ENCODE peak calls at places on chromosome 7, in four cellular contexts. N is heart left ventricle, Q is uterus, K is K562. R is an unnamed sample.

GRCh38 chr7:42071372-42072261 is 165.4 kb downstream of the GLI3 start:
- DNase-seq in K (no peak), N (no peak), Q (no peak), R (no peak)

GRCh38 chr7:48052748-48053147 is 17.4 kb downstream of the C7orf57 start:
- DNase-seq in K (no peak), N (no peak), Q (no peak), R (no peak)

GRCh38 chr7:18175801-18176450 is 148.3 kb upstream of the PRPS1L1 start:
- DNase-seq in Q (no peak), K (no peak), N (no peak), R (no peak)

GRCh38 chr7:100887186-100887954 is 2.1 kb downstream of the UFSP1 start:
- DNase-seq in Q (no peak), K (peak; percentile 41), N (no peak), R (peak; percentile 77)

GRCh38 chr7:29976673-29977072 is 12.9 kb downstream of the SCRN1 start:
- DNase-seq in Q (no peak), N (no peak), K (no peak), R (no peak)

GRCh38 chr7:73613954-73614735 is 10.2 kb downstream of the MLXIPL start:
- DNase-seq in Q (no peak), N (no peak), K (no peak), R (peak; percentile 38)

GRCh38 chr7:24981544-24981951 is 1.6 kb upstream of the OSBPL3 start:
- DNase-seq in K (no peak), Q (peak; percentile 26), N (peak; percentile 55), R (peak; percentile 63)

GRCh38 chr7:51647931-51648351 is 331.3 kb upstream of the COBL start:
- DNase-seq in N (no peak), Q (no peak), K (no peak), R (peak; percentile 69)

GRCh38 chr7:12866237-12866636 is 178.8 kb downstream of the ARL4A start:
- DNase-seq in K (no peak), Q (no peak), N (no peak), R (no peak)

GRCh38 chr7:37665352-37666022 is 18.1 kb upstream of the GPR141 start:
- DNase-seq in K (no peak), Q (no peak), N (no peak), R (no peak)

GRCh38 chr7:73612598-73613269 is 11.6 kb downstream of the MLXIPL start:
- DNase-seq in Q (no peak), K (peak; percentile 77), N (no peak), R (peak; percentile 83)

GRCh38 chr7:98509836-98510235 is 107.2 kb upstream of the NPTX2 start:
- DNase-seq in K (no peak), Q (no peak), N (no peak), R (no peak)

GRCh38 chr7:16881809-16882208 is at the start of gene AGR3:
- DNase-seq in Q (no peak), N (no peak), K (no peak), R (no peak)

GRCh38 chr7:6691609-6692106 is 15.1 kb downstream of the ZNF12 start:
- DNase-seq in K (no peak), N (no peak), Q (no peak), R (no peak)

GRCh38 chr7:16986775-16987174 is 105.0 kb upstream of the AGR3 start:
- DNase-seq in N (no peak), K (no peak), Q (no peak), R (no peak)

GRCh38 chr7:134480730-134481129 is 21.8 kb upstream of the AKR1B1 start:
- DNase-seq in K (no peak), Q (no peak), N (no peak), R (no peak)

GRCh38 chr7:112452102-112452888 is 2.0 kb downstream of the IFRD1 start:
- DNase-seq in N (peak; percentile 44), Q (peak; percentile 27), K (no peak), R (peak; percentile 29)

GRCh38 chr7:158684329-158684728 is 20.3 kb downstream of the NCAPG2 start:
- DNase-seq in K (no peak), Q (no peak), N (no peak), R (no peak)

GRCh38 chr7:158057446-158057845 is 530.2 kb downstream of the PTPRN2 start:
- DNase-seq in Q (no peak), K (no peak), N (no peak), R (no peak)

GRCh38 chr7:94190599-94191061 is 186.5 kb upstream of the BET1 start:
- DNase-seq in K (no peak), Q (no peak), N (no peak), R (no peak)

GRCh38 chr7:133742709-133743538 is 384.2 kb upstream of the LRGUK start:
- DNase-seq in K (no peak), N (no peak), Q (no peak), R (no peak)

GRCh38 chr7:52009195-52009594 is 692.6 kb upstream of the COBL start:
- DNase-seq in N (no peak), Q (no peak), K (no peak), R (no peak)

GRCh38 chr7:140649566-140650205 is 9.1 kb upstream of the DENND2A start:
- DNase-seq in N (no peak), K (no peak), Q (no peak), R (no peak)

GRCh38 chr7:36287371-36288241 is 102.1 kb upstream of the ANLN start:
- DNase-seq in N (no peak), Q (no peak), K (no peak), R (no peak)

GRCh38 chr7:17523813-17524741 is 225.6 kb downstream of the AHR start:
- DNase-seq in Q (peak; percentile 19), K (no peak), N (no peak), R (peak; percentile 22)

GRCh38 chr7:128221929-128222403 is 19.1 kb upstream of the LEP start:
- DNase-seq in N (no peak), K (peak; percentile 73), Q (no peak), R (no peak)

GRCh38 chr7:120553497-120553896 is 280.5 kb downstream of the KCND2 start:
- DNase-seq in Q (no peak), K (no peak), N (no peak), R (no peak)

GRCh38 chr7:16098585-16099179 is 322.7 kb downstream of the CRPPA start:
- DNase-seq in Q (no peak), K (peak; percentile 40), N (no peak), R (no peak)

GRCh38 chr7:36303202-36304098 is 86.2 kb upstream of the ANLN start:
- DNase-seq in K (no peak), Q (peak; percentile 63), N (peak; percentile 95), R (peak; percentile 54)

GRCh38 chr7:33849004-33849403 is 56.3 kb upstream of the BMPER start:
- DNase-seq in Q (no peak), K (no peak), N (no peak), R (no peak)

GRCh38 chr7:29565982-29566746 is 2.5 kb downstream of the PRR15 start:
- DNase-seq in Q (no peak), N (no peak), K (no peak), R (peak; percentile 42)

GRCh38 chr7:87231715-87232114 is 12.2 kb upstream of the TMEM243 start:
- DNase-seq in N (no peak), K (no peak), Q (no peak), R (no peak)

GRCh38 chr7:101870361-101871062 is 53.1 kb downstream of the CUX1 start:
- DNase-seq in K (peak; percentile 52), Q (no peak), N (no peak), R (peak; percentile 55)

GRCh38 chr7:150846291-150847115 is 5.8 kb upstream of the AOC1 start:
- DNase-seq in K (no peak), N (no peak), Q (no peak), R (no peak)

GRCh38 chr7:113015038-113015645 is 71.5 kb downstream of the GPR85 start:
- DNase-seq in K (no peak), N (no peak), Q (no peak), R (no peak)

GRCh38 chr7:90621892-90622182 is 25.7 kb downstream of the CDK14 start:
- DNase-seq in N (no peak), K (no peak), Q (no peak), R (no peak)

GRCh38 chr7:147523056-147523455 is 1067.5 kb upstream of the C7orf33 start:
- DNase-seq in N (no peak), K (no peak), Q (no peak), R (no peak)

GRCh38 chr7:30710669-30711068 is 28.4 kb upstream of the CRHR2 start:
- DNase-seq in K (no peak), Q (no peak), N (no peak), R (no peak)

GRCh38 chr7:147593271-147594057 is 997.1 kb upstream of the C7orf33 start:
- DNase-seq in Q (no peak), N (no peak), K (no peak), R (no peak)

DNA sequence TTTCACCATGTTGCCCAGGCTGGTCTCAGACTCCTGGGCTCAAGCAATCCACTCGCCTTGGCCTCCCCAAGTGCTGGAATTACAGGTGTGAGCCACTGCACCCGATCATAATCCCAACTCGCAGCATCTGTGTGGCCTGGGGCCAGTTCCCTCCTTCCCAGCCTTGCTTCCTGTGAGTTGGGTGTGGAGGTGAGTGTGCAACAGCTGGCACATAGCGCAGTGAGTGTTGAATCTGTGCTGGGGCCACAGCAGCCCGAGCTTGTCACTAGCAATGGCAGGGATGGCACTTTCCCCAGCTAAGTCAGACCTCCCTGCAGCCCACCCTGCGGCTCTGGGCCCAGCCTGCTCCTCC is 12.2 kb downstream of the TMEM184A start:
- DNase-seq in N (no peak), K (no peak), Q (no peak), R (no peak)
- TF ChIP-seq POLR2A in N (no peak), K (no peak), Q (no peak), R (no peak)

GRCh38 chr7:43592321-43592720 is 9.4 kb downstream of the STK17A start:
- DNase-seq in N (no peak), K (no peak), Q (no peak), R (no peak)
- H3K27ac ChIP-seq in N (no peak overlapping the region), K (no peak overlapping the region), Q (no peak overlapping the region), R (peak overlapping the region; percentile 49)

GRCh38 chr7:142867097-142867378 is 12.2 kb downstream of the EPHB6 start:
- DNase-seq in Q (no peak), N (no peak), K (no peak), R (no peak)
- TF ChIP-seq POLR2A in Q (no peak), N (no peak), K (no peak), R (no peak)

GRCh38 chr7:46459942-46460341 is 538.9 kb upstream of the IGFBP3 start:
- DNase-seq in K (no peak), Q (no peak), N (no peak), R (no peak)
- H3K27ac ChIP-seq in K (no peak overlapping the region), Q (no peak overlapping the region), N (no peak overlapping the region), R (no peak overlapping the region)

DNA sequence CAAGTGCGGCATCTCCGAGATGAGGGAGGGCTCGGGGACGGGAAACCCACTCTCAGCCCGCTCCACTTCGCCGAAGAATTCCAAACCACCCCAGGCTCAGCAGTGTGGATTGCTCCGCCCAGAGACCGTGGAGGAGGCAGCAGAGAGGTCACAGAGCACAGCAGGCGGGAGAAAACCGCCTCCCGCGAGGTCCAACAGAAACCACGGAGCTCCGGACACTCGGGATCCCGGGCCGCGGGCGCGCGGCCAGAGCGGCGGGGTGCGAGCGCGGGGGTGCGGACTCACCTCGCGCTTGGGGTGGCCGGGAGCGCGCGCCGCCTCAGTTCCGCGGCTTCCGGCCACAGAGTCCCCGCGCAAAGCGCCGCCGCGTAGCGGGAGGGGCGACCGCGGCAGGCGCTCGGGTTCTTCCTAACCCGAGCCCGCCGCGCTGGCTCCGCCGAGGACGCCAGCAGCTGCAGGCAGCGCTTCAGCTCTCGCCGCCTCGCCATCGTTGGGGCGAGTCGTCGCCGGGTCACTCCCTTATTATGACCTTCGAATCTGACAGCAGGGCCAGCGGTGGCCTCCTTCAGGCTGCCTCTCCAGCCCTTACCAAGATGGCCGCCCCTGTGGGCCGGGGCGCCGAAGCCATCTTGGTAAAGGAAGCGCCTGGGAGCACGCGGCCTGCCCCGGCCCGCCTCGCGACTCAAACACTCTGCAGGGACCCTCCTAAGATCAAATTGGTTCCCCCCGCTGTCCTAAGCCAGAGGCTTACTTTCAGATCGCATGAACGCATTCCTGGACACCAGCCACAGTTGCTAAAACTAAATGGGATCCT is at the start of gene NAPEPLD:
- DNase-seq in N (peak; percentile 93), K (peak; percentile 94), Q (peak; percentile 83), R (peak; percentile 88)
- TF ChIP-seq POLR2A in N (no peak), K (peak; percentile 86), Q (peak; percentile 28), R (peak; percentile 75)

GRCh38 chr7:2999078-2999500 is 44.6 kb downstream of the CARD11 start:
- DNase-seq in Q (no peak), K (no peak), N (no peak), R (no peak)
- H3K27ac ChIP-seq in Q (no peak overlapping the region), K (no peak overlapping the region), N (no peak overlapping the region), R (no peak overlapping the region)